ENCODE peak calls at places on chromosomes 5 and 9, in eight cellular contexts. V is left lung; Z is upper lobe of right lung; T is heart left ventricle; B is stimulated activated CD8-positive, alpha-beta memory T cell treated with anti-CD3 and anti-CD28 coated beads, Interleukin-7, amount 100 ng/mL, for 48 hours; N is NCI-H1436; H is left ventricle myocardium inferior; J is endothelial cell of umbilical vein. F is an unnamed sample.

GRCh38 chr5:27124590-27124989 is 86.2 kb upstream of the CDH9 start:
- DNase-seq in H (no peak), N (no peak), Z (no peak), J (no peak), B (no peak), T (no peak), V (no peak), F (no peak)

GRCh38 chr5:172403191-172403794 is 51.0 kb downstream of the SH3PXD2B start:
- DNase-seq in Z (no peak), V (no peak), T (peak), B (no peak), N (no peak), H (peak), J (peak), F (no peak)

GRCh38 chr9:26391036-26391435 is 501.6 kb downstream of the CAAP1 start:
- DNase-seq in J (no peak), N (no peak), V (no peak), Z (no peak), T (no peak), H (no peak), B (no peak), F (no peak)

GRCh38 chr5:3195991-3196390 is 399.6 kb upstream of the IRX1 start:
- DNase-seq in V (peak), Z (no peak), J (no peak), B (no peak), H (no peak), T (no peak), N (no peak), F (no peak)

GRCh38 chr5:150672237-150672883 is 11.3 kb downstream of the MYOZ3 start:
- DNase-seq in H (peak), V (peak), N (no peak), B (no peak), Z (peak), T (peak), J (peak), F (no peak)

GRCh38 chr9:86042226-86042625 is 57.1 kb downstream of the GOLM1 start:
- DNase-seq in B (no peak), J (no peak), H (no peak), T (no peak), V (no peak), N (no peak), Z (no peak), F (no peak)

GRCh38 chr9:136119259-136120118 is 814 bp upstream of the TMEM250 start:
- DNase-seq in B (no peak), T (no peak), J (peak), V (no peak), Z (no peak), H (no peak), N (no peak), F (no peak)

GRCh38 chr5:150469718-150470470 is 20.4 kb upstream of the RPS14 start:
- DNase-seq in T (no peak), J (peak), Z (no peak), B (no peak), V (no peak), H (no peak), N (no peak), F (no peak)

F was measured in natural killer cell treated with Interleukin-12 subunit alpha and Interleukin-12 subunit beta and Interleukin-15 and Interleukin-18, amount 100 ng/mL, for 72 hours.